ENCODE peak calls at places on chromosomes 5 and 9, in five cellular contexts. E, N, B, C and J are unnamed samples.

GRCh38 chr5:53373420-53374188 is 106.8 kb upstream of the FST start:
- DNase-seq in E (no peak), N (no peak), B (no peak), C (no peak), J (no peak)

GRCh38 chr5:133926960-133927615 is 41.3 kb downstream of the C5orf15 start:
- DNase-seq in N (no peak), B (no peak), E (no peak), C (peak), J (no peak)

GRCh38 chr5:75054110-75054930 is 2.0 kb upstream of the GCNT4 start:
- DNase-seq in E (no peak), C (peak), N (no peak), B (no peak), J (no peak)

GRCh38 chr5:160211352-160211751 is 18.0 kb upstream of the FABP6 start:
- DNase-seq in B (no peak), C (no peak), E (no peak), N (no peak), J (no peak)

GRCh38 chr5:5421149-5421960 is 1.1 kb upstream of the ICE1 start:
- DNase-seq in E (no peak), N (no peak), C (no peak), B (peak), J (no peak)

GRCh38 chr9:116933251-116933650 is 246.1 kb downstream of the TRIM32 start:
- DNase-seq in C (no peak), B (no peak), E (no peak), N (no peak), J (no peak)

GRCh38 chr5:41057231-41057630 is 13.9 kb downstream of the MROH2B start:
- DNase-seq in C (no peak), N (no peak), E (no peak), B (no peak), J (no peak)

GRCh38 chr5:39219433-39219832 is at the start of gene FYB1:
- DNase-seq in C (no peak), N (no peak), E (no peak), B (no peak), J (no peak)

GRCh38 chr9:35115680-35116538 is at the start of gene ATOSB:
- DNase-seq in N (peak), E (peak), C (peak), B (peak), J (peak)
- TF ChIP-seq POLR2AphosphoS5 in N (no peak), E (no peak), C (peak), B (no peak), J (no peak)

DNA sequence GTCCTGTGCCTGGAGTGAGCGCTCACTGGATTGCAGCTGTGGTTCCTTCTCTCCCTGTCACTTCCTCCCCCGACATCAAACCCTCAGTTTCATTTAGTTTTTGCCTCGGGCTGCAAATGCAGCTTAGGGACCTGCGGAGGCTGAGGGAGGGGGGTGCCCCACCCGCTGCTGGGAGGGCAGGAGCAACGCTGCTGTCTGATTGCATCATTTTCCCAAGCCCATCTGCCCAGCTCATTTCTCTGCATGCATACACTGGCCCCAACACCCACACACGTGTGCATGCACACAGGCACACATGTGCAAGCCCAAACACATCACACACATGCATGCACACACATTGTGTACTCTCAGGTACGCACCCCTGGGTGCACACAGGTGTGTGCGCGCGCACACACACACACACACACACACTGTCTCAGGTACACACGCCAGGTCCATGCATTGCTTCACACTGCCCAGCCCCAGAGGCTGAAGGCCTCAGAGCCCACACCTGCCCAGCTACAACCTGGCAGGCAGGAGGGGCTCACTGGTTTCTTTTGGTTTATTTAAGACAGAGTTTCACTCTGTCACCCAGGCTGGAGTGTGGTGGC is 3.4 kb downstream of the ASS1 start:
- DNase-seq in B (no peak), N (no peak), C (no peak), E (no peak), J (no peak)
- TF ChIP-seq TAF1 in B (no peak), N (no peak), C (no peak), E (no peak), J (no peak)

DNA sequence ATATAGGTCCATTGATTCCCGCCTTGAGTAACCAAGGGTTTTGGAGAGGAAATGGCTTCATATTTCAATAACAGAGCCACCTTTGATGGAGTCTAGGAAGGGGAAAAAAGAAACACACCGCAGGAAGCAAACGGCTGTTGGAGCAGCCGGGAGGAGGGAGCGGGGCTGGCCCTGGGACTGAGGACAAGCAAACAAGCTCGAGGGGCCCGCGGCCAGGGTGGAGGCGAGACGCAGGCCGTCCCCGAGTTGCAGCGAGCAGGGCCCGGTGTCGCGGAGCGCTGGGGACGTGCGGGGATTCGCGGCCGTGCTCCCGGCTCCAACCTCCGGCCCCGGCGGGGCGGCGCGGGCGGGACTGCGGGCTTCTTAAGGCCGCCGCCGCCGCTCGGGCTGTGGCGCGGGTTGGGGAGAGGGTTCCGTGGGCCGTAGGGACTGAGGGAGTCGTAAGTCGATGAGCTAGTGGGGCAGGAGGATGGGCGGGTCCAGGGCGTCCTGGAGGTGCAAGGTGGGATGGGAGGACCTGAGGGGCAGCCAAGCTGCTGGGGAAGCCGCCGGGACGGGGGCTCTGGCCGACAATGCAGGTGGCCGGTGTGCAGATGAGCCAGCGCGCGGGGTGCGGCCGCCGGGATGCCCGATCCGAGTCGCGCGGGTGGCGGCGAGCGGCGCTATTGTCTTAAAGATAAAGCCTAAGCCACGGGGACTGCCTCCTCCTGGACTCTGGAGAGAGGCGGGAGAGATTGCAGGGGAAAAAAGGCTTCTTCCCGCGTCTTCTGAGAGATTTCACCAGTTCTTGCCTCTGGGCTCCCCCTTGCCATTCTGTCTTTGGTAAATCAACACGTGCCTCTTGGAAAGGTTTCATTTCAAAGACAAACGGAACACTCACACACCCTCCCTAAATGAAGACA is 1.5 kb upstream of the HAPLN1 start:
- DNase-seq in N (peak), E (peak), C (peak), B (no peak), J (peak)
- TF ChIP-seq POLR2AphosphoS5 in N (no peak), E (no peak), C (no peak), B (no peak), J (no peak)

GRCh38 chr9:5364294-5364990 is 24.8 kb upstream of the RLN1 start:
- DNase-seq in E (no peak), B (no peak), C (no peak), N (no peak), J (no peak)
- TF ChIP-seq TAF1 in E (no peak), B (no peak), C (no peak), N (no peak), J (no peak)

DNA sequence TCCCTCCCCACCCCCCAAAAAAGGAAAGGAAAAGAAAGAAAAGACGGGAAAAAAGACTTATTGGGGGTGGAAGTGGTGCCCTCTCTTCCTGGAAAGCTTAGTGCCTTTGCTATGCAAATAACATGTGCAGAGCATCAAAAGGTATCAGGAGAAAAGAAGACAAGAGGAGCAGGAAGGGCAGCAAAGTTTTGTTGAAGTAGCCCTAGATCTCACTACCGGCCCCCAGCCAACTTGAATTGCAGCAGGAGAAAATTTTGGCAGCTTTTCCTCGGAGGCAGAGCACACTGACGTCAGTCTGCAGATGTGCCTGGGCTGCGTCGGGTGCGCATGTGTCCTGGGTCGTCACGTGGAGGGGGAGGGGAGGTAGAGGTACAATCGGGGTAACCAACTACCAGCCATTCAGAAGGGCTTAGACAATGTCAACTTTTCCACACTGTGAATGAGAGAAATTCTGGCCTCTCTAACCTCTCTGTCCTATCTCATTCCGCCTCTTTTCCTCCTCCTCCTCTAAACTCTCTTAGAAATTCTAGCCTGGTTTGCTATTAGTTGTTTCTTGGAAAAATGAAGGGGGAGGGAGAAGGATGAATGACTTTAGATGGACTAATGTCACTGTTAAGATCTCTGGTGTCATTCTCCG is at the start of gene ADAMTS6:
- DNase-seq in E (peak), C (peak), N (peak), B (peak), J (peak)
- TF ChIP-seq POLR2AphosphoS5 in E (no peak), C (peak), N (no peak), B (peak), J (peak)

GRCh38 chr5:17340816-17341215 is 123.4 kb downstream of the BASP1 start:
- DNase-seq in C (no peak), N (no peak), E (no peak), B (no peak), J (no peak)
- TF ChIP-seq TAF1 in C (no peak), N (no peak), E (no peak), B (no peak), J (no peak)